ENCODE peak calls at places on chromosomes 16 and 17, in six cellular contexts. V, L, B, Z, G and J are unnamed samples.

GRCh38 chr17:82095777-82096708 is 2.0 kb downstream of the FASN start:
- DNase-seq in V (no peak), L (no peak), B (peak; percentile 12), Z (no peak), G (peak; percentile 10), J (no peak)

GRCh38 chr17:82436601-82437324 is 13.8 kb downstream of the CYBC1 start:
- DNase-seq in V (no peak), L (no peak), B (no peak), Z (no peak), G (no peak), J (no peak)

GRCh38 chr16:67150058-67150832 is 553 bp downstream of the B3GNT9 start:
- DNase-seq in V (no peak), L (no peak), B (peak; percentile 31), Z (peak; percentile 63), G (peak; percentile 56), J (no peak)

GRCh38 chr16:1474471-1474795 is 395 bp downstream of the CLCN7 start:
- DNase-seq in V (no peak), L (no peak), B (no peak), Z (no peak), G (no peak), J (peak; percentile 8)

GRCh38 chr17:79691931-79692330 is 38.8 kb upstream of the ENPP7 start:
- DNase-seq in V (no peak), L (no peak), B (no peak), Z (no peak), G (peak; percentile 22), J (no peak)

GRCh38 chr17:44628234-44629188 is 27.8 kb upstream of the MEIOC start:
- DNase-seq in V (no peak), L (no peak), B (no peak), Z (peak; percentile 20), G (peak; percentile 23), J (peak; percentile 6)

GRCh38 chr17:28747046-28747691 is 3.4 kb downstream of the TRAF4 start:
- DNase-seq in V (no peak), L (no peak), B (no peak), Z (peak; percentile 37), G (no peak), J (no peak)

GRCh38 chr17:55237826-55238196 is 26.9 kb upstream of the HLF start:
- DNase-seq in V (no peak), L (no peak), B (no peak), Z (no peak), G (no peak), J (no peak)

GRCh38 chr16:49463529-49463928 is 89.9 kb downstream of the C16orf78 start:
- DNase-seq in V (peak; percentile 57), L (peak; percentile 15), B (peak; percentile 36), Z (no peak), G (no peak), J (no peak)